ENCODE peak calls at places on chromosome 19, in six cellular contexts. D is endothelial cell, H is stomach, Q is Calu3, K is T-cell, C is astrocyte. L is an unnamed sample.

GRCh38 chr19:55930996-55931515 is 1.1 kb downstream of the NLRP13 start:
- DNase-seq in D (no peak), H (no peak), Q (no peak), K (no peak), C (no peak), L (no peak)

GRCh38 chr19:50207730-50208129 is 4.3 kb downstream of the MYH14 start:
- DNase-seq in D (no peak), H (no peak), Q (no peak), K (no peak), C (no peak), L (no peak)

GRCh38 chr19:2087621-2088100 is 8.5 kb downstream of the MOB3A start:
- DNase-seq in D (no peak), H (no peak), Q (no peak), K (peak; percentile 30), C (no peak), L (no peak)

GRCh38 chr19:19410553-19411550 is 5.4 kb downstream of the GATAD2A start:
- DNase-seq in D (no peak), H (no peak), Q (no peak), K (no peak), C (no peak), L (no peak)

GRCh38 chr19:45056831-45057230 is 18.0 kb downstream of the CLASRP start:
- DNase-seq in D (no peak), H (no peak), Q (no peak), K (no peak), C (no peak), L (no peak)

GRCh38 chr19:961866-962620 is 22.1 kb upstream of the WDR18 start:
- DNase-seq in D (no peak), H (no peak), Q (no peak), K (no peak), C (no peak), L (no peak)

GRCh38 chr19:6340493-6341201 is 7.2 kb upstream of the ACER1 start:
- DNase-seq in D (no peak), H (no peak), Q (no peak), K (no peak), C (no peak), L (no peak)

GRCh38 chr19:30146346-30146745 is 204.3 kb downstream of the URI1 start:
- DNase-seq in D (no peak), H (no peak), Q (no peak), K (no peak), C (no peak), L (no peak)

GRCh38 chr19:4023600-4024398 is 16.3 kb downstream of the PIAS4 start:
- DNase-seq in D (peak; percentile 50), H (no peak), Q (no peak), K (no peak), C (no peak), L (no peak)

GRCh38 chr19:29771708-29772415 is 39.9 kb upstream of the CCNE1 start:
- DNase-seq in D (peak; percentile 73), H (peak; percentile 41), Q (peak; percentile 79), K (no peak), C (peak; percentile 14), L (peak; percentile 54)

GRCh38 chr19:55255618-55256423 is 3.0 kb downstream of the PPP6R1 start:
- DNase-seq in D (no peak), H (peak; percentile 46), Q (no peak), K (peak; percentile 30), C (peak; percentile 26), L (peak; percentile 80)

GRCh38 chr19:19817357-19817756 is 4.2 kb downstream of the ZNF506 start:
- DNase-seq in D (no peak), H (no peak), Q (no peak), K (peak; percentile 73), C (no peak), L (no peak)

GRCh38 chr19:45470147-45471081 is 2.6 kb downstream of the FOSB start:
- DNase-seq in D (no peak), H (no peak), Q (peak; percentile 59), K (no peak), C (peak; percentile 91), L (peak; percentile 21)

GRCh38 chr19:34367424-34367957 is 2.5 kb downstream of the GPI start:
- DNase-seq in D (no peak), H (no peak), Q (no peak), K (no peak), C (no peak), L (no peak)

GRCh38 chr19:35272954-35273649 is 4.3 kb downstream of the USF2 start:
- DNase-seq in D (no peak), H (no peak), Q (no peak), K (no peak), C (no peak), L (no peak)

GRCh38 chr19:41599175-41599966 is 23.4 kb downstream of the CEACAM21 start:
- DNase-seq in D (no peak), H (peak; percentile 15), Q (no peak), K (no peak), C (no peak), L (no peak)

GRCh38 chr19:44785271-44785670 is 7.6 kb downstream of the CBLC start:
- DNase-seq in D (no peak), H (no peak), Q (no peak), K (no peak), C (no peak), L (no peak)

GRCh38 chr19:3982701-3983541 is 2.3 kb downstream of the EEF2 start:
- DNase-seq in D (no peak), H (no peak), Q (no peak), K (no peak), C (peak; percentile 57), L (no peak)

GRCh38 chr19:13040232-13040915 is 45.1 kb downstream of the NFIX start:
- DNase-seq in D (no peak), H (no peak), Q (no peak), K (no peak), C (no peak), L (no peak)

GRCh38 chr19:19643158-19644053 is at the start of gene GMIP:
- DNase-seq in D (peak; percentile 83), H (peak; percentile 88), Q (peak; percentile 79), K (peak; percentile 86), C (no peak), L (peak; percentile 78)

GRCh38 chr19:2333027-2333806 is 4.7 kb downstream of the SPPL2B start:
- DNase-seq in D (no peak), H (peak; percentile 45), Q (no peak), K (no peak), C (no peak), L (no peak)

GRCh38 chr19:7916137-7916907 is 1.7 kb downstream of the TGFBR3L start:
- DNase-seq in D (no peak), H (peak; percentile 42), Q (peak; percentile 30), K (peak; percentile 42), C (no peak), L (no peak)